ENCODE peak calls at places on chromosomes 7 and 10, in nine cellular contexts. R is psoas muscle, G is fibroblast of mammary gland, B is fibroblast of villous mesenchyme, W is GM20000, L is lower leg skin, C is AG04450, N is thoracic aorta, H is HCT116. O is an unnamed sample.

GRCh38 chr10:99316374-99316773 is 12.8 kb upstream of the CNNM1 start:
- DNase-seq in N (no peak), R (no peak), C (no peak), L (no peak), B (no peak), W (no peak), H (no peak), G (no peak), O (no peak)

GRCh38 chr10:98528166-98528784 is 81.5 kb upstream of the HPS1 start:
- DNase-seq in W (no peak), H (no peak), R (no peak), B (peak), L (no peak), N (no peak), G (peak), C (no peak), O (no peak)

GRCh38 chr10:1631282-1631681 is 106.0 kb downstream of the ADARB2 start:
- DNase-seq in C (no peak), R (no peak), H (no peak), L (peak), G (no peak), W (no peak), N (no peak), B (no peak), O (no peak)

GRCh38 chr7:7966141-7966734 is 2.4 kb upstream of the GLCCI1 start:
- DNase-seq in G (no peak), H (no peak), N (no peak), C (no peak), R (no peak), B (no peak), L (no peak), W (no peak), O (no peak)

GRCh38 chr10:131154306-131155025 is 157.1 kb downstream of the TCERG1L start:
- DNase-seq in C (no peak), B (no peak), G (no peak), W (no peak), N (no peak), R (no peak), L (no peak), H (no peak), O (no peak)

GRCh38 chr10:986137-986825 is 2.0 kb upstream of the GTPBP4 start:
- DNase-seq in N (no peak), H (no peak), W (no peak), B (peak), C (no peak), L (peak), R (no peak), G (peak), O (peak)

GRCh38 chr10:124917168-124917938 is 24.6 kb upstream of the ZRANB1 start:
- DNase-seq in B (peak), H (no peak), C (no peak), L (peak), R (peak), W (peak), N (no peak), G (peak), O (no peak)

GRCh38 chr10:27742926-27743735 is 2.5 kb downstream of the MKX start:
- DNase-seq in B (peak), R (peak), C (no peak), H (no peak), W (peak), L (peak), G (no peak), N (no peak), O (peak)

GRCh38 chr10:46555713-46556514 is 544 bp downstream of the GPRIN2 start:
- DNase-seq in L (peak), C (no peak), R (peak), B (no peak), H (no peak), W (no peak), N (peak), G (no peak), O (no peak)

GRCh38 chr7:130270947-130271790 is 4.5 kb downstream of the CPA2 start:
- DNase-seq in B (no peak), R (no peak), N (no peak), H (no peak), W (no peak), L (no peak), G (no peak), C (no peak), O (no peak)

GRCh38 chr7:50673096-50673495 is 107.9 kb upstream of the DDC start:
- DNase-seq in R (no peak), L (no peak), W (no peak), G (no peak), H (no peak), N (no peak), B (no peak), C (no peak), O (no peak)

GRCh38 chr10:47082055-47082784 is 171.0 kb downstream of the PTPN20 start:
- DNase-seq in R (no peak), C (no peak), G (no peak), L (no peak), H (no peak), W (no peak), N (no peak), B (no peak), O (peak)

GRCh38 chr7:115805458-115805857 is 225.1 kb downstream of the TFEC start:
- DNase-seq in N (no peak), L (no peak), H (no peak), G (peak), R (no peak), W (no peak), C (no peak), B (no peak), O (no peak)

GRCh38 chr10:80878330-80878729 is 340.6 kb downstream of the SH2D4B start:
- DNase-seq in G (no peak), C (no peak), N (no peak), W (no peak), H (no peak), R (no peak), B (no peak), L (no peak), O (no peak)

GRCh38 chr10:23293145-23293724 is 51.4 kb downstream of the C10orf67 start:
- DNase-seq in L (no peak), G (peak), C (no peak), W (peak), H (peak), B (peak), R (no peak), N (no peak), O (no peak)

GRCh38 chr7:94452257-94452656 is 57.4 kb upstream of the CASD1 start:
- DNase-seq in G (no peak), R (no peak), W (no peak), L (no peak), C (no peak), B (peak), N (no peak), H (no peak), O (no peak)

GRCh38 chr10:5546891-5547683 is 22.3 kb downstream of the CALML3 start:
- DNase-seq in G (no peak), C (no peak), L (peak), H (peak), B (peak), W (no peak), R (peak), N (no peak), O (peak)

GRCh38 chr7:4233146-4233545 is 448.9 kb upstream of the FOXK1 start:
- DNase-seq in H (no peak), L (peak), W (no peak), R (no peak), B (no peak), C (no peak), N (no peak), G (no peak), O (no peak)

GRCh38 chr7:90900640-90901353 is 304.7 kb downstream of the CDK14 start:
- DNase-seq in W (no peak), B (peak), G (no peak), L (no peak), C (no peak), R (no peak), N (no peak), H (no peak), O (no peak)

GRCh38 chr10:62916157-62916603 is 100.0 kb upstream of the EGR2 start:
- DNase-seq in W (no peak), N (no peak), R (no peak), L (no peak), B (peak), G (peak), C (no peak), H (no peak), O (no peak)

GRCh38 chr7:155984609-155985405 is 172.5 kb upstream of the SHH start:
- DNase-seq in R (no peak), L (peak), N (no peak), G (no peak), H (no peak), W (no peak), B (no peak), C (no peak), O (peak)

GRCh38 chr7:43385856-43386255 is 197.1 kb upstream of the STK17A start:
- DNase-seq in C (no peak), G (peak), W (no peak), B (no peak), L (no peak), H (no peak), R (no peak), N (no peak), O (no peak)

GRCh38 chr7:91565499-91566331 is 301.5 kb downstream of the FZD1 start:
- DNase-seq in C (no peak), L (peak), W (no peak), R (peak), N (no peak), B (no peak), G (peak), H (no peak), O (no peak)

GRCh38 chr7:37323912-37324430 is 124.7 kb downstream of the ELMO1 start:
- DNase-seq in C (no peak), W (no peak), B (no peak), G (no peak), N (no peak), L (no peak), H (no peak), R (no peak), O (no peak)

GRCh38 chr10:47184273-47184672 is 115.7 kb upstream of the GDF10 start:
- DNase-seq in H (no peak), N (no peak), G (no peak), L (no peak), W (no peak), B (no peak), C (no peak), R (no peak), O (no peak)

GRCh38 chr10:131091682-131092081 is 219.8 kb downstream of the TCERG1L start:
- DNase-seq in L (no peak), H (no peak), R (no peak), W (no peak), C (no peak), G (no peak), N (no peak), B (no peak), O (no peak)

GRCh38 chr10:10270071-10270470 is 747.6 kb upstream of the CELF2 start:
- DNase-seq in L (no peak), G (no peak), H (no peak), R (no peak), C (no peak), W (no peak), B (peak), N (no peak), O (no peak)

GRCh38 chr7:157832866-157833607 is 496.2 kb downstream of the DNAJB6 start:
- DNase-seq in R (no peak), C (no peak), B (no peak), N (no peak), H (no peak), W (no peak), L (no peak), G (no peak), O (no peak)

GRCh38 chr10:30625110-30625509 is 4.4 kb downstream of the LYZL2 start:
- DNase-seq in W (no peak), G (peak), C (no peak), R (no peak), N (no peak), H (no peak), B (no peak), L (no peak), O (no peak)

GRCh38 chr7:21942955-21943354 is 2.7 kb downstream of the CDCA7L start:
- DNase-seq in H (no peak), W (no peak), N (no peak), B (no peak), R (no peak), L (no peak), C (no peak), G (no peak), O (no peak)

GRCh38 chr10:52316005-52316404 is 1.9 kb downstream of the DKK1 start:
- DNase-seq in H (no peak), C (no peak), N (no peak), G (peak), W (no peak), R (no peak), L (no peak), B (peak), O (no peak)

GRCh38 chr7:97342512-97342911 is 225.0 kb downstream of the SDHAF3 start:
- DNase-seq in W (no peak), G (no peak), B (no peak), L (no peak), H (no peak), R (no peak), C (no peak), N (no peak), O (no peak)

GRCh38 chr7:31782411-31782991 is 95.5 kb downstream of the PPP1R17 start:
- DNase-seq in R (no peak), B (peak), C (no peak), L (no peak), H (peak), W (peak), N (no peak), G (peak), O (no peak)

GRCh38 chr10:48414778-48415177 is 108.3 kb downstream of the MAPK8 start:
- DNase-seq in W (no peak), L (no peak), N (no peak), B (no peak), C (no peak), H (no peak), R (no peak), G (peak), O (no peak)

GRCh38 chr7:5549096-5549896 is 125.7 kb upstream of the TNRC18 start:
- DNase-seq in H (peak), N (no peak), W (no peak), B (peak), L (peak), C (no peak), G (peak), R (peak), O (no peak)

GRCh38 chr7:114414151-114415053 is at the start of gene FOXP2:
- DNase-seq in H (no peak), W (no peak), B (peak), G (peak), R (no peak), C (no peak), L (no peak), N (no peak), O (no peak)

GRCh38 chr7:102424129-102424551 is 9.2 kb upstream of the ORAI2 start:
- DNase-seq in G (no peak), C (no peak), R (no peak), L (no peak), H (no peak), N (no peak), B (no peak), W (no peak), O (no peak)

GRCh38 chr10:61897671-61898434 is 3.6 kb upstream of the ARID5B start:
- DNase-seq in R (no peak), G (peak), H (no peak), C (no peak), L (no peak), W (no peak), B (peak), N (no peak), O (peak)
- TF ChIP-seq CTCF in R (peak), G (peak), H (no peak), C (peak), L (no peak), W (no peak), B (peak), N (peak), O (peak)

DNA sequence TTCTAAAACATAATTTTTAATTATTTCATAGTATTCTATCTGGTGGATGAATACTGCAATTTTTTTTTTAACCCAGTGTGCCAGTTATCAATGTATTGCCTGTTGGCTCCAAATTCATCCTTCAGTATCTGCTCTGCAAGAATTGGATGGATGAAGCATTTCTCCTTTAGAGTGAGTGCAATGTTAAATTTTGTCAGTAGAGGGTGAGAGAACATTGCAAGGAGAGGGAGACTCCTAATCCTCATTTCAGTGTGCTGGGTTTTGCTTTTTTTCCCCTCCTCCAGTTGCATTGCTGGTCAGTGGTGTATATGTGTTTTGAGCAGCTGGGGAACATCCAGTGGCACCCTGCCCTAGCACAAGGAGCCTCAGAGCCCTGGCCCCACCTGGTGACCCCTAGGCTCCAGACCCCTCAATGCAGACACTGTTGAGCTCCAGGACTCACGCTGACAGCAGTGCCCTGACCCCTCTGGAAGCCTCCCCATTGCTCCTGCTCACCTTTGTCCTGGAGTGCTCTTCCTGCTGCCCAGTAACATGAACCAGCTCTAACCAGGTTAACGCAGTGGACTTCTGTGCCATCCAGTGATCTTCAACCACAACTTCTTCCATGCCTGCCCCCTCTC is 199.4 kb downstream of the USP6NL start:
- DNase-seq in L (peak), G (no peak), C (no peak), W (no peak), B (no peak), R (no peak), N (no peak), H (no peak), O (no peak)
- TF ChIP-seq CTCF in L (no peak), G (no peak), C (peak), W (peak), B (peak), R (no peak), N (no peak), H (peak), O (no peak)

DNA sequence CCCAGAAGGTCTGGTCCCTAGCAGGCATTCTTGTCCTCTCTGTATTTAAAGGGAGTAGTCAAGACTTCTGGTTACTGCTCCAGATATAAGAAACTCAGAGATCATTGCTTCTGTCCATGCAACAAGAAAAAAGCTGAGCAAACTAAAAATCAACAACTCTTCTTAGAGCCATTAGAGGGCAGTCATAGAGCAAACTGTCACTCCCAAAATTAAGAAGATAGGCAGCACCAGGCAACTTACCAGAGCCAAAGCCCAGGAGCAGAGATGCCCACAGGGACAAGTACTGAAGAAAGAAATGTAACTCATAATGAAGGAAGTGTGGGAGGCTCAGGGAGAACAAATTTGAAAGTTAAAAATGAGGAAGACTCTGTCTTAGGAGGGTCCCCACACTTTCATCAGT is 472.9 kb upstream of the COBL start:
- DNase-seq in L (no peak), W (no peak), R (no peak), C (no peak), N (no peak), B (peak), G (no peak), H (no peak), O (no peak)
- TF ChIP-seq CTCF in L (no peak), W (no peak), R (no peak), C (no peak), N (no peak), B (no peak), G (no peak), H (no peak), O (no peak)

DNA sequence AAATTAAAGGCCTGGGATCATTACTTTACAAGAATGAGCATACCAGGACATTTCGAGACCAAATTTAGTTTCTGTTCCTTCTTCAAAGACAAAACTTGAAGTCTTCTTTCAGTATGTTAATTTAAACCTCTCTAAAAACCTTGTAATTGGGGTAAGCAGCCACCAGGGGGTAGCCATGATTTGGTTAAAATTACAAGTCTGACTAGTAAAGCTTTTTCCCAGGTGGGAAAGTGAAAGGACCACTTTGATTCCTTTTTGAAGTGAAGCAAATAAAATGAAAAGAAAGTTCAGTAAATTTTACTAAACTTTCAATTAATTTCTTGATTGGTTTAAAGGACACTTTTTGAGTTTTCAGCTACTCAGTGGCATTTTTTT is 294.3 kb downstream of the BBS9 start:
- DNase-seq in C (no peak), L (no peak), G (peak), B (no peak), H (peak), R (no peak), W (peak), N (no peak), O (no peak)
- TF ChIP-seq CTCF in C (peak), L (no peak), G (peak), B (peak), H (peak), R (peak), W (peak), N (no peak), O (no peak)

GRCh38 chr7:29112721-29113120 is 33.6 kb downstream of the CPVL start:
- DNase-seq in W (no peak), R (no peak), C (no peak), L (no peak), B (no peak), N (no peak), H (no peak), G (no peak), O (no peak)

GRCh38 chr7:29116361-29116760 is 30.0 kb downstream of the CPVL start:
- DNase-seq in H (no peak), W (no peak), L (no peak), R (no peak), B (no peak), C (no peak), G (no peak), N (no peak), O (no peak)

GRCh38 chr7:29115753-29116152 is 30.6 kb downstream of the CPVL start:
- DNase-seq in H (no peak), L (no peak), N (no peak), R (no peak), G (no peak), C (no peak), W (no peak), B (no peak), O (no peak)

GRCh38 chr7:29115130-29115529 is 31.2 kb downstream of the CPVL start:
- DNase-seq in N (no peak), H (no peak), W (no peak), G (no peak), C (no peak), L (peak), R (no peak), B (no peak), O (no peak)

GRCh38 chr7:29113384-29114102 is 32.8 kb downstream of the CPVL start:
- DNase-seq in H (peak), B (no peak), W (no peak), N (no peak), C (no peak), R (no peak), L (peak), G (peak), O (no peak)
- TF ChIP-seq CTCF in H (peak), B (no peak), W (no peak), N (no peak), C (no peak), R (peak), L (no peak), G (peak), O (no peak)

GRCh38 chr10:32155075-32155516 is 98.9 kb upstream of the KIF5B start:
- DNase-seq in L (no peak), G (peak), W (no peak), R (no peak), C (no peak), B (peak), H (no peak), N (no peak), O (no peak)
- TF ChIP-seq CTCF in L (no peak), G (no peak), W (no peak), R (no peak), C (no peak), B (no peak), H (no peak), N (no peak), O (no peak)

O was measured in ascending aorta.